ENCODE peak calls at places on chromosomes 2 and 18, in five cellular contexts. P, N, W, J and Z are unnamed samples.

GRCh38 chr2:98412751-98413445 is 31.8 kb upstream of the INPP4A start:
- DNase-seq in P (peak), N (peak), W (peak), J (peak), Z (peak)

GRCh38 chr2:128304715-128305554 is 13.7 kb downstream of the HS6ST1 start:
- DNase-seq in P (peak), N (peak), W (no peak), J (peak), Z (no peak)

GRCh38 chr2:186991766-186992417 is 142.9 kb upstream of the ZSWIM2 start:
- DNase-seq in P (no peak), N (no peak), W (no peak), J (no peak), Z (no peak)

GRCh38 chr18:63758616-63759015 is 16.6 kb upstream of the SERPINB7 start:
- DNase-seq in P (no peak), N (no peak), W (no peak), J (no peak), Z (no peak)

GRCh38 chr18:66511810-66512209 is 92.1 kb downstream of the CDH19 start:
- DNase-seq in P (peak), N (peak), W (no peak), J (no peak), Z (no peak)

GRCh38 chr2:15521782-15522181 is 39.4 kb downstream of the NBAS start:
- DNase-seq in P (no peak), N (no peak), W (no peak), J (peak), Z (no peak)

GRCh38 chr2:41828052-41828643 is 219.7 kb upstream of the PKDCC start:
- DNase-seq in P (no peak), N (peak), W (no peak), J (no peak), Z (no peak)

GRCh38 chr2:165018207-165018606 is 62.9 kb upstream of the SLC38A11 start:
- DNase-seq in P (no peak), N (no peak), W (peak), J (no peak), Z (no peak)

GRCh38 chr18:40222736-40223135 is 1732.3 kb upstream of the PIK3C3 start:
- DNase-seq in P (no peak), N (no peak), W (no peak), J (no peak), Z (no peak)

GRCh38 chr18:71242981-71243380 is 954.1 kb downstream of the SOCS6 start:
- DNase-seq in P (no peak), N (no peak), W (no peak), J (no peak), Z (no peak)

GRCh38 chr2:222959358-222959757 is 92.6 kb upstream of the KCNE4 start:
- DNase-seq in P (peak), N (peak), W (no peak), J (peak), Z (no peak)

GRCh38 chr2:55916473-55917049 is 7.0 kb downstream of the EFEMP1 start:
- DNase-seq in P (no peak), N (no peak), W (no peak), J (no peak), Z (no peak)

DNA sequence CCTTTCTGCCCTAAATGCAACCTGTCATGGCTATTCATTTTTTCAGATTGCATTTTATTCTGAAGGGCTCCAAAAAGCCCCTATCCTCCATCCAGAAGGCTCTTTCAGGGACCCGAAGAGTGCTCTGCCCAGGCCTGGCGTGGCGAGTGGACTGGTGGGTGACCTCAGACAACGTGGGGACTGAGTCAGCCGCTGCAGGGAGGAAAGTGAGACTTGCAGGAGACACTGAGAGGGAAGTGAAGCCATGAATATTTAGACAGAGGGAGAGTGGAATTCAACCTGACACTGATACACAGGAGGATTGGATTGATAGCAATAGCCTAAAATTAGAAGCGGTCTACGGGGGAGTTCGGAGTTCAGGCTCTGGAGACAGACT is 63.6 kb upstream of the SIX2 start:
- DNase-seq in P (no peak), N (no peak), W (no peak), J (no peak), Z (no peak)
- TF ChIP-seq CTCF in P (no peak), N (no peak), W (no peak), J (no peak), Z (no peak)

GRCh38 chr18:55735969-55736368 is 148.0 kb upstream of the TCF4 start:
- DNase-seq in P (no peak), N (no peak), W (no peak), J (no peak), Z (no peak)
- H3K4me3 ChIP-seq in P (no peak), N (no peak), W (no peak), J (no peak), Z (no peak)

GRCh38 chr2:157743051-157743450 is 114.4 kb upstream of the ACVR1C start:
- DNase-seq in P (peak), N (no peak), W (no peak), J (no peak), Z (peak)
- TF ChIP-seq CTCF in P (no peak), N (no peak), W (no peak), J (no peak), Z (no peak)

GRCh38 chr2:73174941-73175662 is 27.3 kb upstream of the NOTO start:
- DNase-seq in P (no peak), N (no peak), W (no peak), J (no peak), Z (no peak)
- H3K4me3 ChIP-seq in P (no peak), N (no peak), W (no peak), J (peak), Z (no peak)

GRCh38 chr18:24016643-24017042 is 2.1 kb downstream of the TTC39C start:
- DNase-seq in P (peak), N (peak), W (no peak), J (no peak), Z (no peak)
- TF ChIP-seq CTCF in P (peak), N (no peak), W (peak), J (no peak), Z (peak)

GRCh38 chr2:241946306-241947003 is 76.9 kb downstream of the RTP5 start:
- DNase-seq in P (no peak), N (no peak), W (no peak), J (no peak), Z (no peak)
- H3K4me3 ChIP-seq in P (no peak), N (no peak), W (no peak), J (no peak), Z (no peak)

GRCh38 chr2:232979871-232980461 is 33.1 kb downstream of the NGEF start:
- DNase-seq in P (peak), N (peak), W (no peak), J (no peak), Z (no peak)
- TF ChIP-seq CTCF in P (no peak), N (peak), W (peak), J (peak), Z (no peak)